ENCODE peak calls at places on chromosomes 5 and 9, in four cellular contexts. One of them, this sample, is unnamed.

GRCh38 chr5:170740586-170741205 is 42.8 kb upstream of the GABRP start:
- DNase-seq in foreskin keratinocyte: no peak
- DNase-seq in glutamatergic neuron: no peak
- DNase-seq in A549: no peak
- DNase-seq in this sample: no peak

GRCh38 chr5:84303315-84303714 is 81.4 kb downstream of the EDIL3 start:
- DNase-seq in foreskin keratinocyte: no peak
- DNase-seq in glutamatergic neuron: no peak
- DNase-seq in A549: no peak
- DNase-seq in this sample: no peak

GRCh38 chr9:680106-680505 is 161.4 kb upstream of the DMRT1 start:
- DNase-seq in foreskin keratinocyte: no peak
- DNase-seq in glutamatergic neuron: no peak
- DNase-seq in A549: no peak
- DNase-seq in this sample: no peak

GRCh38 chr9:131589124-131589711 is 43.9 kb downstream of the PRRT1B start:
- DNase-seq in foreskin keratinocyte: no peak
- DNase-seq in glutamatergic neuron: no peak
- DNase-seq in A549: no peak
- DNase-seq in this sample: no peak

GRCh38 chr5:83925321-83925877 is 204.7 kb upstream of the HAPLN1 start:
- DNase-seq in foreskin keratinocyte: peak
- DNase-seq in glutamatergic neuron: no peak
- DNase-seq in A549: no peak
- DNase-seq in this sample: no peak

GRCh38 chr5:93164690-93165089 is 416.3 kb downstream of the NR2F1-AS1 start:
- DNase-seq in foreskin keratinocyte: peak
- DNase-seq in glutamatergic neuron: no peak
- DNase-seq in A549: peak
- DNase-seq in this sample: no peak

GRCh38 chr5:139619861-139620260 is 28.3 kb upstream of the CXXC5 start:
- DNase-seq in foreskin keratinocyte: no peak
- DNase-seq in glutamatergic neuron: peak
- DNase-seq in A549: no peak
- DNase-seq in this sample: no peak

GRCh38 chr5:16742938-16743337 is 126.1 kb upstream of the RETREG1 start:
- DNase-seq in foreskin keratinocyte: peak
- DNase-seq in glutamatergic neuron: no peak
- DNase-seq in A549: no peak
- DNase-seq in this sample: no peak

GRCh38 chr5:76710991-76711390 is 4.9 kb upstream of the F2R start:
- DNase-seq in foreskin keratinocyte: peak
- DNase-seq in glutamatergic neuron: no peak
- DNase-seq in A549: no peak
- DNase-seq in this sample: no peak

GRCh38 chr5:150562832-150563231 is 54.9 kb downstream of the NDST1 start:
- DNase-seq in foreskin keratinocyte: peak
- DNase-seq in glutamatergic neuron: no peak
- DNase-seq in A549: peak
- DNase-seq in this sample: peak

GRCh38 chr5:43231977-43232376 is 40.0 kb downstream of the NIM1K start:
- DNase-seq in foreskin keratinocyte: peak
- DNase-seq in glutamatergic neuron: no peak
- DNase-seq in A549: peak
- DNase-seq in this sample: no peak

GRCh38 chr5:57324888-57325287 is 151.0 kb downstream of the GPBP1 start:
- DNase-seq in foreskin keratinocyte: no peak
- DNase-seq in glutamatergic neuron: no peak
- DNase-seq in A549: no peak
- DNase-seq in this sample: no peak

GRCh38 chr9:7117676-7118561 is 360.1 kb downstream of the KDM4C start:
- DNase-seq in foreskin keratinocyte: peak
- DNase-seq in glutamatergic neuron: no peak
- DNase-seq in A549: no peak
- DNase-seq in this sample: no peak

GRCh38 chr9:137275937-137276756 is 1.4 kb upstream of the TOR4A start:
- DNase-seq in foreskin keratinocyte: no peak
- DNase-seq in glutamatergic neuron: no peak
- DNase-seq in A549: no peak
- DNase-seq in this sample: no peak

GRCh38 chr9:135165003-135165711 is 77.7 kb downstream of the OLFM1 start:
- DNase-seq in foreskin keratinocyte: no peak
- DNase-seq in glutamatergic neuron: no peak
- DNase-seq in A549: no peak
- DNase-seq in this sample: no peak

GRCh38 chr5:6557807-6558575 is 74.9 kb downstream of the NSUN2 start:
- DNase-seq in foreskin keratinocyte: no peak
- DNase-seq in glutamatergic neuron: no peak
- DNase-seq in A549: no peak
- DNase-seq in this sample: no peak

GRCh38 chr9:132699926-132700325 is 29.7 kb downstream of the GTF3C4 start:
- DNase-seq in foreskin keratinocyte: no peak
- DNase-seq in glutamatergic neuron: no peak
- DNase-seq in A549: no peak
- DNase-seq in this sample: no peak

GRCh38 chr5:124661317-124662141 is 84.9 kb downstream of the ZNF608 start:
- DNase-seq in foreskin keratinocyte: peak
- DNase-seq in glutamatergic neuron: peak
- DNase-seq in A549: peak
- DNase-seq in this sample: no peak

GRCh38 chr9:99868845-99869244 is 37.6 kb upstream of the STX17 start:
- DNase-seq in foreskin keratinocyte: no peak
- DNase-seq in glutamatergic neuron: no peak
- DNase-seq in A549: no peak
- DNase-seq in this sample: no peak

GRCh38 chr9:27888661-27889295 is 315.5 kb upstream of the C9orf72 start:
- DNase-seq in foreskin keratinocyte: peak
- DNase-seq in glutamatergic neuron: peak
- DNase-seq in A549: peak
- DNase-seq in this sample: peak
- TF ChIP-seq CTCF in foreskin keratinocyte: peak
- TF ChIP-seq CTCF in glutamatergic neuron: peak
- TF ChIP-seq CTCF in A549: peak
- TF ChIP-seq CTCF in this sample: peak

GRCh38 chr9:15136646-15137045 is 170.4 kb downstream of the TTC39B start:
- DNase-seq in foreskin keratinocyte: peak
- DNase-seq in glutamatergic neuron: no peak
- DNase-seq in A549: peak
- DNase-seq in this sample: no peak

GRCh38 chr9:15133488-15133887 is 173.5 kb downstream of the TTC39B start:
- DNase-seq in foreskin keratinocyte: no peak
- DNase-seq in glutamatergic neuron: no peak
- DNase-seq in A549: no peak
- DNase-seq in this sample: no peak

GRCh38 chr9:15137658-15138356 is 169.2 kb downstream of the TTC39B start:
- DNase-seq in foreskin keratinocyte: no peak
- DNase-seq in glutamatergic neuron: no peak
- DNase-seq in A549: no peak
- DNase-seq in this sample: no peak

GRCh38 chr9:15137089-15137488 is 169.9 kb downstream of the TTC39B start:
- DNase-seq in foreskin keratinocyte: no peak
- DNase-seq in glutamatergic neuron: no peak
- DNase-seq in A549: no peak
- DNase-seq in this sample: no peak

DNA sequence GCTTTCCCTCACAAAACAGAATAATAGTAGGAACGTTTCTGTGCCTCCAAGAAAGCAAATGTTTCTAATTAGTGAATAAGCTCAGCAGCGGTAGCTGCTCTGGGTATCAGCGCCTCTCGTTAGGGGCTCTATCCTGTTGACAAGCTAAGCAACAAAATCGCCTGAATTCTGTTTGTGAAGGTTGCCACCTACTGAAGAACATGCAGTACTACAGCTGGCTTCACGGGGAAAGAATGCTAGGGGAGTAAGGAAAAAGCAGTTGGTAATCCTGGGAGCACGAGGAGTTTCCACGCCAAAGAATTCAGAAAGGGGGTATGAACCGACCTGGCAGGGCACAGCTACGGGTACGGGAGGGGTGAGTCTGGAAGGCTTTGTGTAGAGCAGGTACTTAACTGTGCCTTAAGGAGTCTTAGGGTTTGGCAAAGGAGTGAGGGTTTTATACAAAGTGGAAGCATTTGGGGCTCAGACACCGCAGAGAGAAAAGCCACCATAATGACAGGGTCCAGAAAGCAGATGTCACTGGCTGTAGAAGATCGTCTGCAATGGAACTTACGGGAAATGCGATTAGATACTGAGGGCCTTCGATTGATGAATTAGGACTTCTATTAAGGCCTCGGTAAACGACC is 171.7 kb downstream of the TTC39B start:
- DNase-seq in foreskin keratinocyte: peak
- DNase-seq in glutamatergic neuron: peak
- DNase-seq in A549: peak
- DNase-seq in this sample: peak
- TF ChIP-seq CTCF in foreskin keratinocyte: peak
- TF ChIP-seq CTCF in glutamatergic neuron: peak
- TF ChIP-seq CTCF in A549: peak
- TF ChIP-seq CTCF in this sample: peak

GRCh38 chr9:123073991-123074422 is 40.5 kb downstream of the GPR21 start:
- DNase-seq in foreskin keratinocyte: no peak
- DNase-seq in glutamatergic neuron: no peak
- DNase-seq in A549: no peak
- DNase-seq in this sample: no peak
- TF ChIP-seq CTCF in foreskin keratinocyte: no peak
- TF ChIP-seq CTCF in glutamatergic neuron: no peak
- TF ChIP-seq CTCF in A549: no peak
- TF ChIP-seq CTCF in this sample: no peak

GRCh38 chr9:9352877-9353481 is 1259.8 kb downstream of the PTPRD start:
- DNase-seq in foreskin keratinocyte: no peak
- DNase-seq in glutamatergic neuron: no peak
- DNase-seq in A549: no peak
- DNase-seq in this sample: peak
- TF ChIP-seq CTCF in foreskin keratinocyte: peak
- TF ChIP-seq CTCF in glutamatergic neuron: peak
- TF ChIP-seq CTCF in A549: peak
- TF ChIP-seq CTCF in this sample: peak

GRCh38 chr5:102666164-102666951 is 88.7 kb upstream of the PAM start:
- DNase-seq in foreskin keratinocyte: peak
- DNase-seq in glutamatergic neuron: no peak
- DNase-seq in A549: no peak
- DNase-seq in this sample: peak

GRCh38 chr5:102664946-102665345 is 90.2 kb upstream of the PAM start:
- DNase-seq in foreskin keratinocyte: no peak
- DNase-seq in glutamatergic neuron: no peak
- DNase-seq in A549: no peak
- DNase-seq in this sample: no peak

GRCh38 chr5:102668220-102668930 is 86.7 kb upstream of the PAM start:
- DNase-seq in foreskin keratinocyte: no peak
- DNase-seq in glutamatergic neuron: no peak
- DNase-seq in A549: no peak
- DNase-seq in this sample: no peak

GRCh38 chr5:102670224-102670836 is 84.8 kb upstream of the PAM start:
- DNase-seq in foreskin keratinocyte: no peak
- DNase-seq in glutamatergic neuron: peak
- DNase-seq in A549: peak
- DNase-seq in this sample: peak
- TF ChIP-seq CTCF in foreskin keratinocyte: peak
- TF ChIP-seq CTCF in glutamatergic neuron: peak
- TF ChIP-seq CTCF in A549: peak
- TF ChIP-seq CTCF in this sample: peak

GRCh38 chr9:35448511-35448910 is 41.4 kb upstream of the RUSC2 start:
- DNase-seq in foreskin keratinocyte: no peak
- DNase-seq in glutamatergic neuron: no peak
- DNase-seq in A549: no peak
- DNase-seq in this sample: no peak

GRCh38 chr9:35452481-35452880 is 37.4 kb upstream of the RUSC2 start:
- DNase-seq in foreskin keratinocyte: no peak
- DNase-seq in glutamatergic neuron: no peak
- DNase-seq in A549: peak
- DNase-seq in this sample: no peak
- TF ChIP-seq CTCF in foreskin keratinocyte: peak
- TF ChIP-seq CTCF in glutamatergic neuron: no peak
- TF ChIP-seq CTCF in A549: no peak
- TF ChIP-seq CTCF in this sample: no peak

GRCh38 chr5:26236936-26237335 is 801.5 kb downstream of the CDH9 start:
- DNase-seq in foreskin keratinocyte: no peak
- DNase-seq in glutamatergic neuron: no peak
- DNase-seq in A549: no peak
- DNase-seq in this sample: no peak
- TF ChIP-seq CTCF in foreskin keratinocyte: no peak
- TF ChIP-seq CTCF in glutamatergic neuron: no peak
- TF ChIP-seq CTCF in A549: no peak
- TF ChIP-seq CTCF in this sample: no peak

GRCh38 chr9:84897362-84898094 is 228.0 kb downstream of the NTRK2 start:
- DNase-seq in foreskin keratinocyte: no peak
- DNase-seq in glutamatergic neuron: no peak
- DNase-seq in A549: no peak
- DNase-seq in this sample: peak
- TF ChIP-seq CTCF in foreskin keratinocyte: no peak
- TF ChIP-seq CTCF in glutamatergic neuron: no peak
- TF ChIP-seq CTCF in A549: no peak
- TF ChIP-seq CTCF in this sample: no peak